ENCODE peak calls at places on chromosome 3, in seven cellular contexts. I is pancreas; G is stimulated activated CD4-positive, alpha-beta T cell treated with anti-CD3 and anti-CD28 coated beads, Interleukin-12 subunit alpha, Interleukin-12 subunit beta, amount 100 ng/mL, for 4 hours; Y is cortex of kidney; L is MV-4-11; P is K562; C is transverse colon. W is an unnamed sample.
A peak's percentile ranks its signal among the peaks of the same experiment; 100 is the strongest.

GRCh38 chr3:171172070-171172469 is 145.6 kb upstream of the SLC2A2 start:
- DNase-seq in I (no peak), G (no peak), Y (no peak), L (no peak), P (peak; percentile 49), C (no peak), W (peak; percentile 20)

GRCh38 chr3:174639970-174640369 is 219.2 kb upstream of the NAALADL2 start:
- DNase-seq in I (no peak), G (no peak), Y (no peak), L (no peak), P (no peak), C (no peak), W (no peak)

GRCh38 chr3:197309528-197310361 is 11.3 kb upstream of the DLG1 start:
- DNase-seq in I (no peak), G (no peak), Y (no peak), L (peak; percentile 79), P (no peak), C (no peak), W (no peak)

GRCh38 chr3:24017305-24017704 is 72.2 kb downstream of the NR1D2 start:
- DNase-seq in I (no peak), G (no peak), Y (no peak), L (peak; percentile 4), P (no peak), C (no peak), W (no peak)

GRCh38 chr3:54900954-54901591 is 26.8 kb downstream of the LRTM1 start:
- DNase-seq in I (no peak), G (no peak), Y (no peak), L (no peak), P (no peak), C (no peak), W (no peak)

GRCh38 chr3:31848163-31848848 is 132.8 kb downstream of the OSBPL10 start:
- DNase-seq in I (no peak), G (no peak), Y (no peak), L (no peak), P (no peak), C (no peak), W (no peak)

GRCh38 chr3:10263549-10264363 is 15.5 kb downstream of the TATDN2 start:
- DNase-seq in I (no peak), G (peak; percentile 65), Y (no peak), L (no peak), P (peak; percentile 77), C (peak; percentile 24), W (peak; percentile 54)

GRCh38 chr3:43497905-43498365 is 123.9 kb downstream of the ANO10 start:
- DNase-seq in I (no peak), G (no peak), Y (no peak), L (no peak), P (no peak), C (no peak), W (no peak)

GRCh38 chr3:188940213-188940914 is 231.4 kb upstream of the TPRG1 start:
- DNase-seq in I (no peak), G (no peak), Y (no peak), L (peak; percentile 90), P (no peak), C (no peak), W (no peak)

GRCh38 chr3:195147649-195148121 is 123.3 kb downstream of the XXYLT1 start:
- DNase-seq in I (no peak), G (peak; percentile 17), Y (no peak), L (peak; percentile 57), P (no peak), C (peak; percentile 65), W (no peak)

W was measured in Caco-2.